ENCODE peak calls at places on chromosomes 16 and 17, in four cellular contexts. E, P, D and O are unnamed samples.

GRCh38 chr16:9381399-9381798 is 290.0 kb downstream of the HAPSTR1 start:
- DNase-seq in P (no peak), E (no peak), D (no peak), O (no peak)

GRCh38 chr17:43938838-43939182 is 3.5 kb downstream of the PPY start:
- DNase-seq in P (no peak), E (no peak), D (no peak), O (no peak)

GRCh38 chr17:75490173-75490743 is 25.1 kb downstream of the CASKIN2 start:
- DNase-seq in E (peak), D (no peak), P (no peak), O (no peak)

GRCh38 chr17:59763861-59764260 is 56.4 kb downstream of the VMP1 start:
- DNase-seq in D (peak), E (peak), P (no peak), O (peak)

GRCh38 chr17:67210915-67211314 is 34.1 kb downstream of the HELZ start:
- DNase-seq in D (no peak), E (no peak), P (no peak), O (no peak)

GRCh38 chr16:65782537-65783290 is 583.8 kb upstream of the CDH5 start:
- DNase-seq in E (peak), D (no peak), P (no peak), O (peak)

GRCh38 chr16:56233795-56234566 is 42.7 kb downstream of the GNAO1 start:
- DNase-seq in E (no peak), D (no peak), P (no peak), O (no peak)

GRCh38 chr17:76485569-76485968 is 15.7 kb downstream of the RHBDF2 start:
- DNase-seq in E (no peak), P (no peak), D (no peak), O (no peak)

GRCh38 chr16:2752035-2752849 is at the start of gene SRRM2:
- DNase-seq in E (peak), D (peak), P (peak), O (peak)

GRCh38 chr16:53893731-53894435 is 189.9 kb downstream of the FTO start:
- DNase-seq in E (peak), D (peak), P (no peak), O (peak)

GRCh38 chr17:14058051-14058450 is 11.3 kb upstream of the COX10 start:
- DNase-seq in E (peak), D (no peak), P (no peak), O (peak)

GRCh38 chr17:75873587-75874322 is 4.6 kb downstream of the TRIM47 start:
- DNase-seq in P (no peak), E (no peak), D (no peak), O (no peak)

GRCh38 chr17:21815352-21816063 is 123.2 kb downstream of the KCNJ18 start:
- DNase-seq in P (no peak), E (no peak), D (no peak), O (no peak)

GRCh38 chr16:89732142-89732917 is 11.0 kb downstream of the ZNF276 start:
- DNase-seq in P (no peak), D (no peak), E (no peak), O (no peak)

GRCh38 chr16:1488054-1488601 is 616 bp downstream of the PTX4 start:
- DNase-seq in P (no peak), E (no peak), D (no peak), O (no peak)

GRCh38 chr17:40071720-40072480 is 9.1 kb downstream of the THRA start:
- DNase-seq in D (no peak), E (no peak), P (no peak), O (peak)

DNA sequence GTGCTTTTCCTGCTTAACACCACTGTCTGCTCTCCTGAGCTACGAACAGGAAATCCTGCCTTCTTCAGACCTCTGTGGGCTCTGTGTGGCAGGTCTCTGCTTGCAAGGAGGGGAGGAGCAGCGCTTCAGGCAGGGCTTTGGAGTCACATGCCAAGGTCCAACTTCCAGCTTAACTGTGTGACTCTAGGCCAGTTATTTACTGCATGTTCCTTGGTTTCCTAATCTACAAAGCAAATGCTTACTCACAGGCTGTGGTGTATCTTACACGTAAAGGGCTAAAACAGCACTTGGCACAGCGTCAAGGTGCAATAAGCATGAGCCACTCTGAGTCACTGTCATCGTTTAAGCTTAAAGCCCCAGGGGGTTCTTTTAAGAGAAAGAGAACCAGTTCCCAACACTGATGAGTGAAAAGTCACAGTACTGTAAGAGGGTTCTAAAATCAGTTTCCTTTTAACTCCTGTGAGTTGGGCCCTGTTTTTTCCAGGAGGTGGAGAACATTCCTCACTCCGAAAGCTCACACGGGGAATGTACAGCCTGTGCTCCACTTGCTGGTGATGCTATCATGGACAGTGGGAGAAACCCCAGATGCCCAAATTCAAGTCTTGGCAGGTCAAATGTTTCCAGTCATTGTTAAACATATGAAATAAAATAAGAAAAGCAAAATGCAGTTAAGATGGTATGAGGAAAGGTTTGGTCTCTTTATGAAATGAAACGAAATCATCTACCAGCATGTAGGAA is 54.1 kb upstream of the BCAR1 start:
- DNase-seq in D (peak), P (no peak), E (peak), O (peak)
- TF ChIP-seq CTCF in D (no peak), P (no peak), E (no peak), O (peak)

GRCh38 chr17:72152392-72152727 is 31.5 kb downstream of the SOX9 start:
- DNase-seq in D (no peak), E (peak), P (no peak), O (peak)
- H3K4me3 ChIP-seq in D (no peak), E (no peak), P (no peak), O (no peak)

GRCh38 chr16:28974007-28974436 is 556 bp upstream of the SPNS1 start:
- DNase-seq in P (peak), E (peak), D (peak), O (peak)
- TF ChIP-seq CTCF in P (peak), E (peak), D (peak), O (peak)

GRCh38 chr17:6712854-6713129 is 377 bp downstream of the SLC13A5 start:
- DNase-seq in E (no peak), P (no peak), D (no peak), O (no peak)

GRCh38 chr17:6712058-6712853 is 913 bp downstream of the SLC13A5 start:
- DNase-seq in E (peak), D (no peak), P (peak), O (no peak)

GRCh38 chr17:6713130-6713917 is at the start of gene SLC13A5:
- DNase-seq in P (peak), D (no peak), E (peak), O (no peak)

GRCh38 chr17:6714315-6714874 is 1.2 kb upstream of the SLC13A5 start:
- DNase-seq in D (no peak), P (no peak), E (no peak), O (no peak)

GRCh38 chr17:6713918-6714271 is 726 bp upstream of the SLC13A5 start:
- DNase-seq in E (no peak), D (no peak), P (peak), O (no peak)
- H3K4me3 ChIP-seq in E (no peak), D (no peak), P (peak), O (no peak)